ENCODE peak calls at places on chromosomes 2 and 18, in five cellular contexts. D is small intestine; E is CD8-positive, alpha-beta memory T cell; T is aorta; K is Karpas-422. F is an unnamed sample. For H3K4me1, the result is how much of the 10 kb centered on the place peaks cover.

GRCh38 chr2:240920783-240921231 is 14.7 kb downstream of the CROCC2 start:
- DNase-seq in E (peak), D (no peak), T (peak), K (no peak), F (peak)

GRCh38 chr2:74414913-74415761 is 6.3 kb downstream of the C2orf81 start:
- DNase-seq in T (peak), K (no peak), D (peak), E (no peak), F (peak)

GRCh38 chr18:57004366-57005121 is 142.3 kb upstream of the BOD1L2 start:
- DNase-seq in K (no peak), D (peak), T (no peak), E (no peak), F (no peak)

GRCh38 chr2:176398783-176399182 is 129.5 kb downstream of the MTX2 start:
- DNase-seq in E (no peak), K (peak), D (no peak), T (no peak), F (no peak)

GRCh38 chr18:28120811-28121210 is 56.1 kb downstream of the CDH2 start:
- DNase-seq in T (no peak), E (no peak), K (no peak), D (no peak), F (no peak)

GRCh38 chr2:177147093-177147694 is 65.4 kb upstream of the HNRNPA3 start:
- DNase-seq in T (no peak), D (peak), K (peak), E (no peak), F (no peak)

GRCh38 chr18:31211047-31211446 is 48.4 kb upstream of the DSC1 start:
- DNase-seq in T (no peak), E (no peak), D (no peak), K (peak), F (no peak)

GRCh38 chr2:160464996-160465395 is 28.6 kb downstream of the RBMS1 start:
- DNase-seq in T (no peak), D (no peak), K (no peak), E (no peak), F (no peak)

GRCh38 chr2:207768891-207769596 is 662 bp downstream of the FZD5 start:
- DNase-seq in K (peak), D (no peak), T (no peak), E (no peak), F (no peak)

GRCh38 chr2:16718551-16719404 is 53.1 kb upstream of the CYRIA start:
- DNase-seq in D (no peak), K (no peak), T (peak), E (no peak), F (no peak)

GRCh38 chr2:45734336-45734735 is 82.9 kb downstream of the PRKCE start:
- DNase-seq in K (no peak), T (no peak), D (no peak), E (no peak), F (no peak)

GRCh38 chr18:38966846-38967245 is 1401.2 kb upstream of the CELF4 start:
- DNase-seq in T (no peak), K (no peak), E (no peak), D (no peak), F (no peak)

GRCh38 chr2:9638532-9638931 is 7.7 kb upstream of the YWHAQ start:
- DNase-seq in T (peak), D (no peak), K (no peak), E (no peak), F (peak)
- H3K27ac ChIP-seq in T (no peak), D (no peak), K (no peak), E (peak), F (peak)

DNA sequence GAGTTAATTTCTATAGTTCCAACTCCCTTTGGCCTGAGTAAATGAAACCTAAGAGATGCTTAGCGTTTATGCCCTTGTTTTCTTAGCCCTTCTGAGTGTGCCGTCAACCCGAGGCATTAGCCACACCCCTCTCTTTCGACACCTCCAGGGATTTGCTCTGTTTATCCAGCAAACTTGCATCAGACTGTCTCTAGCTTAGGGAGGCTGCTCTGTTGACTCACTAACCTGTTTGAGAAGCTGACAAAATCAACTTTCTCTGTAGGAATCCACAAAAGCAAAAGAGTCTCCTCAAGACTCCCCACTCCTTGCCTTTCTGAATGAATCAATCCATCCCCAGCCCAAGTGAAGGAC is 317.6 kb downstream of the TNS1 start:
- DNase-seq in D (no peak), K (no peak), E (no peak), T (peak), F (peak)
- H3K4me3 ChIP-seq in D (no peak), K (no peak), E (no peak), T (no peak), F (no peak)

GRCh38 chr2:223618172-223619035 is 16.2 kb upstream of the SCG2 start:
- DNase-seq in D (no peak), T (no peak), E (no peak), K (no peak), F (no peak)

GRCh38 chr2:223621901-223622300 is 19.7 kb upstream of the SCG2 start:
- DNase-seq in E (no peak), K (no peak), D (no peak), T (no peak), F (no peak)

GRCh38 chr2:223614534-223614933 is 12.4 kb upstream of the SCG2 start:
- DNase-seq in E (no peak), T (no peak), D (no peak), K (no peak), F (no peak)

GRCh38 chr2:223619486-223620129 is 17.4 kb upstream of the SCG2 start:
- DNase-seq in E (no peak), K (no peak), D (no peak), T (no peak), F (no peak)
- H3K4me1 ChIP-seq in E (under half), K (under half), D (under half), T (under half), F (under half)

GRCh38 chr2:219998714-219999227 is 371.3 kb downstream of the SLC4A3 start:
- DNase-seq in D (no peak), K (peak), T (no peak), E (no peak), F (no peak)

GRCh38 chr2:219995409-219995808 is 368.0 kb downstream of the SLC4A3 start:
- DNase-seq in D (no peak), K (no peak), E (no peak), T (no peak), F (no peak)

GRCh38 chr2:219998099-219998498 is 370.7 kb downstream of the SLC4A3 start:
- DNase-seq in K (no peak), T (no peak), D (no peak), E (no peak), F (no peak)

GRCh38 chr2:219996366-219996765 is 368.9 kb downstream of the SLC4A3 start:
- DNase-seq in T (no peak), E (no peak), K (no peak), D (no peak), F (no peak)

DNA sequence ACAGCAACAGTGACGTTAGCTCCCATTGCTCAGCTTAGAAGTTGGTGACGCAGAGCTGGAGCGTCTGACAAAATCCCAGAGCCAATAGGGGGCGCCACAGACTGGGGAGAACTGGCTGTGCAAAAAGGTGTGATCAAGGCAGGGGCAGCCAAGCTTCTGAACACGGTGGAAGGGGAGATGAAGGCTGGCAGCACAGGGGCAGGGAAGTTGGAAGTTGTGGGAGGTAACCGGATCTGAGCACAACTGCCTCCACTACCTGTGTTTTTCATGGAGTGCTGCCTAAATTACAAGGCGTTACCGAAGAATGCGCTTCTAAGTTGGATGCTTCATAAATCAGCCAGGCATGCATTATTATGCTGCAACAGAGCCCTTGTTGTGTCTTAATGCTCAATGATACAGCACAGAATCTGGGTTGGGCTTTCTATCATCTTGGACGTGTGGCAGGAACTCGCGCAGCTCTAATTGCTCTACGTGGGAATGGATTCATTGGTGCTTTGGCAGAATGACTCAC is 370.0 kb downstream of the SLC4A3 start:
- DNase-seq in D (no peak), T (peak), K (peak), E (no peak), F (no peak)
- H3K27ac ChIP-seq in D (no peak), T (no peak), K (no peak), E (no peak), F (no peak)